ENCODE peak calls at places on chromosomes 16 and 17, in six cellular contexts. B is nucleus accumbens; T is naive thymus-derived CD8-positive, alpha-beta T cell; A is dorsolateral prefrontal cortex; D is uterus; G is fibroblast of pulmonary artery. F is an unnamed sample.

GRCh38 chr17:57740225-57740528 is 4.9 kb downstream of the CCDC182 start:
- DNase-seq in A (no peak), G (no peak), B (no peak), D (no peak), T (no peak), F (no peak)

GRCh38 chr16:1102333-1102700 is 6.3 kb upstream of the C1QTNF8 start:
- DNase-seq in A (no peak), T (no peak), G (no peak), D (no peak), B (no peak), F (no peak)

GRCh38 chr16:8808613-8809353 is 11.1 kb downstream of the PMM2 start:
- DNase-seq in D (no peak), G (no peak), A (no peak), B (no peak), T (no peak), F (no peak)

GRCh38 chr16:84832488-84833141 is 12.8 kb downstream of the CRISPLD2 start:
- DNase-seq in G (peak; percentile 98), B (no peak), T (no peak), A (no peak), D (peak; percentile 97), F (no peak)

GRCh38 chr17:74042744-74043486 is 160.6 kb upstream of the RPL38 start:
- DNase-seq in G (peak; percentile 39), B (peak; percentile 63), A (peak; percentile 90), D (peak; percentile 33), T (no peak), F (no peak)

GRCh38 chr16:58187092-58187491 is 10.8 kb downstream of the CSNK2A2 start:
- DNase-seq in B (no peak), D (no peak), T (no peak), A (no peak), G (peak; percentile 31), F (no peak)

GRCh38 chr16:89005201-89006035 is 28.4 kb upstream of the CBFA2T3 start:
- DNase-seq in G (no peak), A (no peak), B (no peak), D (no peak), T (no peak), F (no peak)

GRCh38 chr16:84715854-84716253 is 16.1 kb downstream of the USP10 start:
- DNase-seq in G (no peak), A (no peak), D (no peak), B (no peak), T (no peak), F (no peak)

GRCh38 chr16:85614338-85615013 is 1.4 kb downstream of the GSE1 start:
- DNase-seq in G (no peak), B (no peak), D (no peak), A (no peak), T (no peak), F (no peak)

GRCh38 chr17:74512041-74512440 is 19.2 kb downstream of the CD300LB start:
- DNase-seq in T (no peak), G (peak; percentile 8), A (no peak), B (no peak), D (no peak), F (no peak)

GRCh38 chr16:66375451-66375850 is 9.0 kb downstream of the CDH5 start:
- DNase-seq in B (no peak), G (no peak), D (no peak), A (no peak), T (no peak), F (no peak)

GRCh38 chr17:71850792-71851191 is 270.0 kb upstream of the SOX9 start:
- DNase-seq in D (no peak), B (no peak), A (no peak), T (no peak), G (no peak), F (no peak)

GRCh38 chr16:56561126-56561525 is 3.7 kb upstream of the MT4 start:
- DNase-seq in G (no peak), B (no peak), T (no peak), D (no peak), A (no peak), F (no peak)

GRCh38 chr16:24428751-24429150 is 110.6 kb upstream of the RBBP6 start:
- DNase-seq in T (no peak), G (no peak), A (no peak), B (no peak), D (no peak), F (no peak)

GRCh38 chr16:1495281-1496262 is 2.4 kb downstream of the TELO2 start:
- DNase-seq in T (no peak), G (no peak), D (peak; percentile 15), A (no peak), B (no peak), F (no peak)

GRCh38 chr16:3873482-3874173 is 6.9 kb downstream of the CREBBP start:
- DNase-seq in B (no peak), G (no peak), T (no peak), A (no peak), D (no peak), F (no peak)

GRCh38 chr17:2687074-2687418 is 24.5 kb downstream of the CLUH start:
- DNase-seq in A (no peak), D (no peak), T (no peak), B (no peak), G (no peak), F (no peak)

GRCh38 chr17:4256952-4257351 is 6.8 kb downstream of the ANKFY1 start:
- DNase-seq in A (no peak), G (no peak), B (no peak), T (no peak), D (no peak), F (no peak)

GRCh38 chr17:79844869-79845600 is 5.8 kb upstream of the CBX4 start:
- DNase-seq in D (peak; percentile 48), T (peak; percentile 55), B (no peak), G (no peak), A (no peak), F (peak; percentile 50)

GRCh38 chr16:29962344-29962994 is 590 bp downstream of the TMEM219 start:
- DNase-seq in G (peak; percentile 57), T (no peak), A (no peak), D (no peak), B (no peak), F (no peak)

GRCh38 chr17:35740997-35741931 is 9.8 kb downstream of the RASL10B start:
- DNase-seq in A (no peak), T (no peak), D (no peak), G (no peak), B (no peak), F (no peak)

GRCh38 chr17:82267575-82268379 is 5.7 kb downstream of the CSNK1D start:
- DNase-seq in A (peak; percentile 96), B (peak; percentile 88), G (peak; percentile 94), T (no peak), D (peak; percentile 90), F (no peak)

F was measured in T-helper 1 cell.